ENCODE peak calls at places on chromosomes 3 and 15, in five cellular contexts. B, E, X, V and H are unnamed samples.

GRCh38 chr3:19074257-19074938 is 73.9 kb upstream of the KCNH8 start:
- DNase-seq in X (no peak), B (no peak), E (no peak), V (no peak), H (peak)

GRCh38 chr3:66419053-66419440 is 81.8 kb downstream of the LRIG1 start:
- DNase-seq in X (no peak), B (no peak), V (no peak), E (no peak), H (no peak)

GRCh38 chr3:158057666-158058065 is 48.6 kb downstream of the SHOX2 start:
- DNase-seq in X (no peak), V (no peak), B (no peak), E (no peak), H (no peak)

GRCh38 chr15:101310508-101310907 is 15.5 kb upstream of the SNRPA1 start:
- DNase-seq in X (no peak), V (no peak), B (no peak), E (no peak), H (no peak)

GRCh38 chr15:70867911-70868467 is 14.0 kb upstream of the LARP6 start:
- DNase-seq in V (no peak), B (peak), X (no peak), E (no peak), H (no peak)

GRCh38 chr15:39784638-39785037 is 2.0 kb upstream of the FSIP1 start:
- DNase-seq in B (no peak), X (no peak), E (no peak), V (no peak), H (no peak)

GRCh38 chr3:15646924-15647511 is 45.5 kb downstream of the BTD start:
- DNase-seq in E (no peak), X (no peak), B (peak), V (no peak), H (peak)

GRCh38 chr3:131174752-131175151 is 148.1 kb downstream of the NEK11 start:
- DNase-seq in B (no peak), E (no peak), V (no peak), X (no peak), H (no peak)

GRCh38 chr3:130081371-130081881 is at the start of gene ALG1L2:
- DNase-seq in X (peak), E (no peak), B (no peak), V (no peak), H (no peak)

GRCh38 chr3:171309906-171310359 is 150.3 kb downstream of the TNIK start:
- DNase-seq in B (no peak), X (no peak), V (no peak), E (no peak), H (no peak)

GRCh38 chr3:142445816-142446254 is 2.0 kb downstream of the XRN1 start:
- DNase-seq in X (no peak), B (no peak), E (no peak), V (no peak), H (no peak)

GRCh38 chr15:40058476-40059140 is 19.6 kb upstream of the SRP14 start:
- DNase-seq in E (no peak), V (no peak), X (no peak), B (no peak), H (no peak)

DNA sequence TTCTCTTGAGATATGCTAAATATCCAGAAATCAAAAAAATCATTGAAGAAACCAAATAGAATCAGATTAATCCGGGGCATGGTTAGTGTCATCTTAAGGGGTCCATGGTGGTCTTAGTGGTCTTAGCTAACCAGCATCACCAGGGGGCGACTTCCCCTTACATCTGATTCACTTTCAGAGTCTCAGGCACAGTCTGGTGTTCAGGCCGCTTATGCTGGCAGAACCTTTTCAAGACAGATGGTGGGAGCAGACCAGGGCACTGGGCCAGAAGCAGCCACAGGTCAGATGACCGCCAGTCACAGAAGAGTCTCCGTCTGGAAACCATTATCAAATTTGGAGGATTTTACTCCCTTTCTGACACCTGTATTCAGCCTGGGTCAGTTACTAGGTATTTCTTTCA is 365.7 kb downstream of the GBE1 start:
- DNase-seq in E (no peak), B (no peak), V (no peak), X (peak), H (no peak)
- TF ChIP-seq CTCF in E (peak), B (no peak), V (no peak), X (no peak), H (peak)

GRCh38 chr3:11522398-11522715 is 121.4 kb downstream of the VGLL4 start:
- DNase-seq in E (no peak), B (no peak), V (no peak), X (no peak), H (no peak)

GRCh38 chr3:11521167-11521566 is 122.5 kb downstream of the VGLL4 start:
- DNase-seq in B (no peak), V (no peak), X (no peak), E (no peak), H (no peak)

GRCh38 chr3:11529281-11529680 is 114.4 kb downstream of the VGLL4 start:
- DNase-seq in E (no peak), X (no peak), B (no peak), V (no peak), H (no peak)

GRCh38 chr3:11522953-11523792 is 120.5 kb downstream of the VGLL4 start:
- DNase-seq in E (no peak), X (no peak), B (no peak), V (no peak), H (no peak)

DNA sequence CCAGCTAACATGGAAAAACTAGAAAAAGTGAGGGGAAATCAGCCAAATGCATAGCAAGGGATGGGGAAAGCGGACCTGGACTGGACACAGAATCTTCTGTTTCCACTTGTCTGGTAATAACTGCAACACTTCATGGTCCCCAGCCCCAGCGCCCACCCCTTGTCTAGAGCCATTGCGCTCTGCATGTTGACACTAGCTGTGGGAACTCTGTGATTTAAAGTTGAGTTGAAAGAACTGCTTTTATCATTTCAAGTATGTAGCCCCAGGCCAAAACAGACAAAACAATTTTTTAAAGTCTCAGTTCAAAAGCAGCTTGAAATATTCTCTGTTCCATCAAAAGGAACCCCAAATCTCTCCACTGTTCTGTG is 119.9 kb downstream of the VGLL4 start:
- DNase-seq in X (no peak), B (no peak), E (no peak), V (peak), H (no peak)
- TF ChIP-seq CTCF in X (no peak), B (no peak), E (no peak), V (no peak), H (no peak)

GRCh38 chr3:184284696-184285095 is 8.9 kb downstream of the ECE2 start:
- DNase-seq in B (peak), E (no peak), X (peak), V (peak), H (peak)
- TF ChIP-seq CTCF in B (peak), E (peak), X (no peak), V (no peak), H (peak)

DNA sequence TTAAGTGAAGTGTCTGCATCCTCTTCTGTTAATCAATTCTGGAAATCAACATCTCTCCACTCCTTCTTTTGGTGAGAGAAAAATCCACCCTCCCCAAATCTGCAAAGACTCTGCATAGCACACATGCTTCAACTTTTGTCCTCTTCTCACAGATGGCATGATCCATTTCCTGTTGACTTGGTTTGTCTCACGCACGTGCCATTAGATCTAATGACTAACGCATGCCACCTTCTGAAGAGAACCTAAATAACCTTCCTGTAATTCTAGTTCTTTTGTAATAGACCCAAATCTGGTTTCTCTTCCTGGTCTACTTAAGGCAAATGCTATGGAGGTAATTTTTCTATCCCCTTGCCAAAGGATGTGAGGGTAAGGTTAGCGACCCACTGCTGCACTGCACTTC is 51.0 kb upstream of the ATOSA start:
- DNase-seq in V (no peak), E (no peak), X (no peak), B (no peak), H (no peak)
- TF ChIP-seq CTCF in V (no peak), E (no peak), X (no peak), B (no peak), H (no peak)

GRCh38 chr3:177055557-177056290 is 141.6 kb downstream of the TBL1XR1 start:
- DNase-seq in X (no peak), V (no peak), B (no peak), E (no peak), H (no peak)

GRCh38 chr3:177053107-177053506 is 144.2 kb downstream of the TBL1XR1 start:
- DNase-seq in B (no peak), E (no peak), V (no peak), X (no peak), H (no peak)

GRCh38 chr3:177051419-177051818 is 145.9 kb downstream of the TBL1XR1 start:
- DNase-seq in E (no peak), X (no peak), B (no peak), V (no peak), H (no peak)

GRCh38 chr3:177050466-177051237 is 146.6 kb downstream of the TBL1XR1 start:
- DNase-seq in X (no peak), B (peak), E (no peak), V (no peak), H (no peak)
- TF ChIP-seq CTCF in X (peak), B (peak), E (peak), V (peak), H (peak)

GRCh38 chr3:125011941-125012340 is 43.9 kb downstream of the HEG1 start:
- DNase-seq in E (no peak), B (peak), V (no peak), X (no peak), H (peak)
- TF ChIP-seq CTCF in E (no peak), B (no peak), V (no peak), X (no peak), H (no peak)

DNA sequence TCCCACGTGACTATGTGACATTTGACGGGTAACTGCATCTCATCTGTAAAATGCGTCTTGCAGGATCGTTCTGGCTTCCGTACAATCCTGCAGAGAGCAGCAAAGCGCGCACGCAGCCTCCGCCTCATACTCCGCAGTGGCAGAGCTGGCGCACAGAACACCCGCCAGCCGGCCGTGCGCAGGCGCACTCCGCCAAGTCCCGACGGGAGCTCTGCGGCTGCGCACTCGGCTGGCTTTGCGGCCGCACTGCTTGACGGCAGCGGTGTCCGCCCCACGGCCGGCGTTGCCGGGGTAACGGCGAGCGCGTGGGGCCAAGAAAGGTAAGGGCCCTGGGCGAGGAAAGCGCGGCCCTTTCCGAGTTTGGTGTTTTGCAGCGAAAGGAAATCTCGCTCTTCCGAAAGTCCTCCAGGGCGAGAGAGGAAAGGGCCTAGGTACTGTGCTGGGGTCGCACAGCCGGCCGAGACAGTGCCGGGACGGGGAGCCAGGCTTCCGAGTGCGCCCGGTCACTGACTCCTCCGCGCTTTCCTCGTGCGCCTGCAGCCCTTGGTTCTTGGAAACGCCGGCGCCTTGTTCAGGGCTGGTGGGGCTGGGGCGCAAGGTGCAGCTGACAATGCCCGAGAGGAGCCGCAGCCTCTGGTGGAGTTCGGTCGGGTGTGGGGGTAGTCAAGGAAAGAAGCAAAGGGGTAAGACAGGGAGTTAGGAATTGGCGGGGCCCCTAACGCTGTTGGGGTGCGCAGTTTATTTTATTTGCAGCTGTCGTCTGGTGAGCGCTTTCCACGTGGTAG is at the start of gene TSEN2:
- DNase-seq in X (peak), E (peak), B (peak), V (peak), H (peak)
- TF ChIP-seq CTCF in X (no peak), E (no peak), B (peak), V (no peak), H (peak)

GRCh38 chr3:36837089-36837488 is 72.7 kb upstream of the DCLK3 start:
- DNase-seq in E (no peak), V (no peak), B (no peak), X (no peak), H (no peak)
- TF ChIP-seq CTCF in E (no peak), V (no peak), B (no peak), X (no peak), H (peak)

GRCh38 chr15:89494941-89495637 is 1.3 kb downstream of the RHCG start:
- DNase-seq in X (peak), E (no peak), V (no peak), B (no peak), H (no peak)

GRCh38 chr15:89498574-89498906 is 2.2 kb upstream of the RHCG start:
- DNase-seq in X (no peak), B (no peak), E (no peak), V (no peak), H (no peak)

GRCh38 chr15:89494006-89494405 is 2.4 kb downstream of the RHCG start:
- DNase-seq in X (no peak), B (no peak), V (no peak), E (no peak), H (no peak)

GRCh38 chr15:89495638-89496145 is 691 bp downstream of the RHCG start:
- DNase-seq in E (no peak), B (no peak), V (no peak), X (no peak), H (no peak)

GRCh38 chr15:89496155-89497098 is at the start of gene RHCG:
- DNase-seq in X (peak), B (no peak), E (peak), V (peak), H (peak)
- TF ChIP-seq CTCF in X (peak), B (no peak), E (peak), V (no peak), H (peak)

GRCh38 chr3:39287216-39287858 is 7.5 kb upstream of the CX3CR1 start:
- DNase-seq in B (no peak), X (no peak), V (no peak), E (no peak), H (no peak)

GRCh38 chr3:39288300-39288808 is 8.5 kb upstream of the CX3CR1 start:
- DNase-seq in E (peak), B (peak), X (peak), V (peak), H (peak)

GRCh38 chr3:39289107-39289506 is 9.3 kb upstream of the CX3CR1 start:
- DNase-seq in B (no peak), E (no peak), X (no peak), V (no peak), H (no peak)

GRCh38 chr3:39286771-39287170 is 6.9 kb upstream of the CX3CR1 start:
- DNase-seq in X (no peak), B (no peak), V (no peak), E (no peak), H (no peak)

DNA sequence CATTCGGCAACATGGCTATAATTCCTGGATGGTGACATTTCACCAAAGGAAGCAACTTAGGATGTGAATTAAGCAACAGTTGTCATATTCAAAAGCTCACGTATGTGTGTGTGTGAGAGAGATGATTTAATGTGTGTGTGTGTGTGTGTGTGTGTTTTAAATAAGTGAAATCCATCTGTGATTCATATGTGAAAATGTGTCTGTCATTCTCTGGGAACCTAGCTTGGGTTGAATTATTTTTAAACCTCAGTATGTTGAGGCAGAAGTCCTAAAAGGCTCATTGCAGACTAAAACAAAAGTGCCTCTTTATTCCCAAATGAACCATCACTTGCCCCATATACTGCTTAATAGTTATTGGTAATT is 8.0 kb upstream of the CX3CR1 start:
- DNase-seq in X (no peak), B (no peak), V (no peak), E (no peak), H (no peak)
- TF ChIP-seq CTCF in X (no peak), B (no peak), V (no peak), E (no peak), H (no peak)